ENCODE peak calls at places on chromosome 15, in six cellular contexts. G is amygdala; C is left ventricle myocardium inferior; M is HS-5; R is nucleus accumbens; T is activated CD8-positive, alpha-beta memory T cell treated with anti-CD3 and anti-CD28 coated beads for 48 hours. I is an unnamed sample.

GRCh38 chr15:32674681-32675080 is 33.2 kb downstream of the SCG5 start:
- DNase-seq in G (no peak), C (no peak), M (no peak), R (no peak), T (no peak), I (no peak)

GRCh38 chr15:78407889-78408640 is 30.0 kb upstream of the IREB2 start:
- DNase-seq in G (no peak), C (no peak), M (no peak), R (no peak), T (no peak), I (no peak)

GRCh38 chr15:64911317-64912186 is at the start of gene ANKDD1A:
- DNase-seq in G (peak; percentile 52), C (peak; percentile 74), M (no peak), R (peak; percentile 82), T (peak; percentile 14), I (peak; percentile 36)

GRCh38 chr15:39397883-39398282 is 183.0 kb upstream of the THBS1 start:
- DNase-seq in G (no peak), C (no peak), M (no peak), R (no peak), T (no peak), I (no peak)

GRCh38 chr15:84749111-84749991 is 959 bp downstream of the ZNF592 start:
- DNase-seq in G (no peak), C (peak; percentile 26), M (no peak), R (no peak), T (no peak), I (peak; percentile 15)

GRCh38 chr15:62118446-62118964 is 46.6 kb downstream of the C2CD4B start:
- DNase-seq in G (no peak), C (no peak), M (no peak), R (no peak), T (no peak), I (no peak)

GRCh38 chr15:72487070-72487797 is 13.1 kb downstream of the ARIH1 start:
- DNase-seq in G (no peak), C (no peak), M (no peak), R (no peak), T (no peak), I (no peak)

GRCh38 chr15:73927476-73928240 is 1.4 kb downstream of the LOXL1 start:
- DNase-seq in G (no peak), C (peak; percentile 65), M (no peak), R (peak; percentile 75), T (peak; percentile 54), I (peak; percentile 59)

GRCh38 chr15:65258863-65259262 is 27.8 kb downstream of the PARP16 start:
- DNase-seq in G (no peak), C (no peak), M (no peak), R (no peak), T (no peak), I (peak; percentile 29)

GRCh38 chr15:45630958-45631691 is 3.7 kb upstream of the SQOR start:
- DNase-seq in G (no peak), C (no peak), M (peak; percentile 88), R (no peak), T (no peak), I (no peak)

GRCh38 chr15:32030795-32031194 is 480 bp downstream of the CHRNA7 start:
- DNase-seq in G (no peak), C (no peak), M (no peak), R (no peak), T (no peak), I (no peak)

GRCh38 chr15:63945005-63945788 is 101.1 kb downstream of the DAPK2 start:
- DNase-seq in G (peak; percentile 47), C (peak; percentile 72), M (no peak), R (peak; percentile 40), T (peak; percentile 33), I (peak; percentile 74)

GRCh38 chr15:88838667-88839066 is 35.4 kb downstream of the ACAN start:
- DNase-seq in G (no peak), C (no peak), M (no peak), R (no peak), T (no peak), I (no peak)

GRCh38 chr15:43518073-43518761 is 809 bp downstream of the MAP1A start:
- DNase-seq in G (peak; percentile 86), C (no peak), M (no peak), R (peak; percentile 82), T (no peak), I (no peak)

GRCh38 chr15:60507596-60508424 is 28.9 kb upstream of the ICE2 start:
- DNase-seq in G (no peak), C (no peak), M (no peak), R (peak; percentile 6), T (no peak), I (peak; percentile 57)

GRCh38 chr15:36601497-36601932 is 22.1 kb downstream of the CDIN1 start:
- DNase-seq in G (no peak), C (peak; percentile 47), M (peak; percentile 55), R (no peak), T (no peak), I (peak; percentile 60)

GRCh38 chr15:77986891-77987764 is 90.4 kb downstream of the TBC1D2B start:
- DNase-seq in G (no peak), C (no peak), M (no peak), R (no peak), T (no peak), I (no peak)

GRCh38 chr15:61275901-61276300 is 46.8 kb upstream of the RORA start:
- DNase-seq in G (no peak), C (no peak), M (no peak), R (no peak), T (no peak), I (no peak)

GRCh38 chr15:22903427-22903826 is 65.0 kb downstream of the NIPA2 start:
- DNase-seq in G (no peak), C (no peak), M (no peak), R (no peak), T (no peak), I (no peak)

GRCh38 chr15:21261396-21261964 is 178.8 kb downstream of the POTEB3 start:
- DNase-seq in G (no peak), C (peak; percentile 22), M (no peak), R (no peak), T (no peak), I (no peak)